ENCODE peak calls at places on chromosomes 3 and 15, in nine cellular contexts. One of them, this sample, is unnamed.

GRCh38 chr15:52731004-52731403 is 51.8 kb upstream of the ATOSA start:
- DNase-seq in T-cell: no peak
- DNase-seq in esophagus muscularis mucosa: no peak
- DNase-seq in immature natural killer cell: no peak
- DNase-seq in A172: no peak
- DNase-seq in activated CD4-positive, alpha-beta T cell treated with anti-CD3 and anti-CD28 coated beads for 4 hours: no peak
- DNase-seq in HT-29: no peak
- DNase-seq in OCI-LY7: no peak
- DNase-seq in natural killer cell treated with Interleukin-12 subunit alpha and Interleukin-12 subunit beta and Interleukin-15 and Interleukin-18, amount 100 ng/mL, for 72 hours: no peak
- DNase-seq in this sample: no peak

GRCh38 chr3:172869356-172869755 is 118.8 kb downstream of the ECT2 start:
- DNase-seq in T-cell: no peak
- DNase-seq in A172: no peak
- DNase-seq in activated CD4-positive, alpha-beta T cell treated with anti-CD3 and anti-CD28 coated beads for 4 hours: no peak
- DNase-seq in OCI-LY7: no peak
- DNase-seq in esophagus muscularis mucosa: no peak
- DNase-seq in natural killer cell treated with Interleukin-12 subunit alpha and Interleukin-12 subunit beta and Interleukin-15 and Interleukin-18, amount 100 ng/mL, for 72 hours: no peak
- DNase-seq in HT-29: peak
- DNase-seq in immature natural killer cell: no peak
- DNase-seq in this sample: no peak

GRCh38 chr3:12985148-12985547 is 88.1 kb downstream of the IQSEC1 start:
- DNase-seq in natural killer cell treated with Interleukin-12 subunit alpha and Interleukin-12 subunit beta and Interleukin-15 and Interleukin-18, amount 100 ng/mL, for 72 hours: no peak
- DNase-seq in esophagus muscularis mucosa: no peak
- DNase-seq in OCI-LY7: no peak
- DNase-seq in immature natural killer cell: no peak
- DNase-seq in A172: no peak
- DNase-seq in HT-29: no peak
- DNase-seq in T-cell: no peak
- DNase-seq in activated CD4-positive, alpha-beta T cell treated with anti-CD3 and anti-CD28 coated beads for 4 hours: no peak
- DNase-seq in this sample: no peak

GRCh38 chr3:188941103-188941502 is 230.7 kb upstream of the TPRG1 start:
- DNase-seq in activated CD4-positive, alpha-beta T cell treated with anti-CD3 and anti-CD28 coated beads for 4 hours: no peak
- DNase-seq in T-cell: no peak
- DNase-seq in HT-29: no peak
- DNase-seq in A172: no peak
- DNase-seq in natural killer cell treated with Interleukin-12 subunit alpha and Interleukin-12 subunit beta and Interleukin-15 and Interleukin-18, amount 100 ng/mL, for 72 hours: no peak
- DNase-seq in immature natural killer cell: no peak
- DNase-seq in OCI-LY7: peak
- DNase-seq in esophagus muscularis mucosa: no peak
- DNase-seq in this sample: no peak

GRCh38 chr3:23779841-23780240 is 25.9 kb upstream of the UBE2E1 start:
- DNase-seq in immature natural killer cell: no peak
- DNase-seq in A172: no peak
- DNase-seq in OCI-LY7: no peak
- DNase-seq in HT-29: no peak
- DNase-seq in natural killer cell treated with Interleukin-12 subunit alpha and Interleukin-12 subunit beta and Interleukin-15 and Interleukin-18, amount 100 ng/mL, for 72 hours: no peak
- DNase-seq in T-cell: no peak
- DNase-seq in esophagus muscularis mucosa: no peak
- DNase-seq in activated CD4-positive, alpha-beta T cell treated with anti-CD3 and anti-CD28 coated beads for 4 hours: no peak
- DNase-seq in this sample: no peak

GRCh38 chr15:76337739-76338554 is 1.4 kb downstream of the ISL2 start:
- DNase-seq in T-cell: no peak
- DNase-seq in A172: no peak
- DNase-seq in esophagus muscularis mucosa: no peak
- DNase-seq in natural killer cell treated with Interleukin-12 subunit alpha and Interleukin-12 subunit beta and Interleukin-15 and Interleukin-18, amount 100 ng/mL, for 72 hours: no peak
- DNase-seq in immature natural killer cell: no peak
- DNase-seq in OCI-LY7: peak
- DNase-seq in HT-29: no peak
- DNase-seq in activated CD4-positive, alpha-beta T cell treated with anti-CD3 and anti-CD28 coated beads for 4 hours: no peak
- DNase-seq in this sample: no peak

GRCh38 chr3:147360936-147361670 is 45.2 kb downstream of the ZIC4 start:
- DNase-seq in esophagus muscularis mucosa: peak
- DNase-seq in OCI-LY7: no peak
- DNase-seq in natural killer cell treated with Interleukin-12 subunit alpha and Interleukin-12 subunit beta and Interleukin-15 and Interleukin-18, amount 100 ng/mL, for 72 hours: no peak
- DNase-seq in HT-29: no peak
- DNase-seq in A172: no peak
- DNase-seq in activated CD4-positive, alpha-beta T cell treated with anti-CD3 and anti-CD28 coated beads for 4 hours: no peak
- DNase-seq in T-cell: no peak
- DNase-seq in immature natural killer cell: no peak
- DNase-seq in this sample: no peak

GRCh38 chr15:90735929-90736328 is 18.8 kb downstream of the BLM start:
- DNase-seq in esophagus muscularis mucosa: no peak
- DNase-seq in OCI-LY7: no peak
- DNase-seq in T-cell: no peak
- DNase-seq in A172: no peak
- DNase-seq in natural killer cell treated with Interleukin-12 subunit alpha and Interleukin-12 subunit beta and Interleukin-15 and Interleukin-18, amount 100 ng/mL, for 72 hours: no peak
- DNase-seq in HT-29: no peak
- DNase-seq in activated CD4-positive, alpha-beta T cell treated with anti-CD3 and anti-CD28 coated beads for 4 hours: no peak
- DNase-seq in immature natural killer cell: no peak
- DNase-seq in this sample: no peak

GRCh38 chr3:49625071-49625470 is 49.1 kb upstream of the APEH start:
- DNase-seq in immature natural killer cell: no peak
- DNase-seq in natural killer cell treated with Interleukin-12 subunit alpha and Interleukin-12 subunit beta and Interleukin-15 and Interleukin-18, amount 100 ng/mL, for 72 hours: no peak
- DNase-seq in activated CD4-positive, alpha-beta T cell treated with anti-CD3 and anti-CD28 coated beads for 4 hours: no peak
- DNase-seq in T-cell: no peak
- DNase-seq in A172: no peak
- DNase-seq in HT-29: no peak
- DNase-seq in esophagus muscularis mucosa: no peak
- DNase-seq in OCI-LY7: no peak
- DNase-seq in this sample: no peak

GRCh38 chr15:74781673-74782595 is at the start of gene CSK:
- DNase-seq in activated CD4-positive, alpha-beta T cell treated with anti-CD3 and anti-CD28 coated beads for 4 hours: peak
- DNase-seq in immature natural killer cell: peak
- DNase-seq in OCI-LY7: peak
- DNase-seq in HT-29: peak
- DNase-seq in T-cell: peak
- DNase-seq in natural killer cell treated with Interleukin-12 subunit alpha and Interleukin-12 subunit beta and Interleukin-15 and Interleukin-18, amount 100 ng/mL, for 72 hours: peak
- DNase-seq in esophagus muscularis mucosa: no peak
- DNase-seq in A172: no peak
- DNase-seq in this sample: no peak

GRCh38 chr3:194711913-194712312 is 26.2 kb downstream of the FAM43A start:
- DNase-seq in activated CD4-positive, alpha-beta T cell treated with anti-CD3 and anti-CD28 coated beads for 4 hours: no peak
- DNase-seq in T-cell: no peak
- DNase-seq in OCI-LY7: no peak
- DNase-seq in A172: peak
- DNase-seq in natural killer cell treated with Interleukin-12 subunit alpha and Interleukin-12 subunit beta and Interleukin-15 and Interleukin-18, amount 100 ng/mL, for 72 hours: no peak
- DNase-seq in immature natural killer cell: no peak
- DNase-seq in esophagus muscularis mucosa: no peak
- DNase-seq in HT-29: peak
- DNase-seq in this sample: peak

GRCh38 chr3:128293930-128294329 is 140.6 kb downstream of the EEFSEC start:
- DNase-seq in T-cell: no peak
- DNase-seq in esophagus muscularis mucosa: no peak
- DNase-seq in activated CD4-positive, alpha-beta T cell treated with anti-CD3 and anti-CD28 coated beads for 4 hours: no peak
- DNase-seq in natural killer cell treated with Interleukin-12 subunit alpha and Interleukin-12 subunit beta and Interleukin-15 and Interleukin-18, amount 100 ng/mL, for 72 hours: no peak
- DNase-seq in A172: no peak
- DNase-seq in OCI-LY7: no peak
- DNase-seq in immature natural killer cell: no peak
- DNase-seq in HT-29: no peak
- DNase-seq in this sample: no peak

GRCh38 chr15:40693904-40694705 is 869 bp upstream of the RAD51 start:
- DNase-seq in natural killer cell treated with Interleukin-12 subunit alpha and Interleukin-12 subunit beta and Interleukin-15 and Interleukin-18, amount 100 ng/mL, for 72 hours: no peak
- DNase-seq in T-cell: no peak
- DNase-seq in A172: no peak
- DNase-seq in activated CD4-positive, alpha-beta T cell treated with anti-CD3 and anti-CD28 coated beads for 4 hours: no peak
- DNase-seq in immature natural killer cell: no peak
- DNase-seq in OCI-LY7: peak
- DNase-seq in HT-29: no peak
- DNase-seq in esophagus muscularis mucosa: no peak
- DNase-seq in this sample: peak

GRCh38 chr15:67551207-67551743 is 8.8 kb downstream of the MAP2K5 start:
- DNase-seq in activated CD4-positive, alpha-beta T cell treated with anti-CD3 and anti-CD28 coated beads for 4 hours: no peak
- DNase-seq in T-cell: no peak
- DNase-seq in immature natural killer cell: no peak
- DNase-seq in HT-29: no peak
- DNase-seq in A172: no peak
- DNase-seq in esophagus muscularis mucosa: no peak
- DNase-seq in natural killer cell treated with Interleukin-12 subunit alpha and Interleukin-12 subunit beta and Interleukin-15 and Interleukin-18, amount 100 ng/mL, for 72 hours: no peak
- DNase-seq in OCI-LY7: no peak
- DNase-seq in this sample: peak

GRCh38 chr3:169430687-169431404 is 232.7 kb downstream of the MECOM start:
- DNase-seq in esophagus muscularis mucosa: no peak
- DNase-seq in T-cell: no peak
- DNase-seq in immature natural killer cell: no peak
- DNase-seq in natural killer cell treated with Interleukin-12 subunit alpha and Interleukin-12 subunit beta and Interleukin-15 and Interleukin-18, amount 100 ng/mL, for 72 hours: no peak
- DNase-seq in activated CD4-positive, alpha-beta T cell treated with anti-CD3 and anti-CD28 coated beads for 4 hours: no peak
- DNase-seq in HT-29: peak
- DNase-seq in OCI-LY7: peak
- DNase-seq in A172: peak
- DNase-seq in this sample: no peak

GRCh38 chr15:30030350-30030749 is 52.4 kb upstream of the GOLGA8J start:
- DNase-seq in immature natural killer cell: no peak
- DNase-seq in natural killer cell treated with Interleukin-12 subunit alpha and Interleukin-12 subunit beta and Interleukin-15 and Interleukin-18, amount 100 ng/mL, for 72 hours: no peak
- DNase-seq in HT-29: peak
- DNase-seq in A172: no peak
- DNase-seq in T-cell: no peak
- DNase-seq in activated CD4-positive, alpha-beta T cell treated with anti-CD3 and anti-CD28 coated beads for 4 hours: no peak
- DNase-seq in OCI-LY7: no peak
- DNase-seq in esophagus muscularis mucosa: no peak
- DNase-seq in this sample: no peak

GRCh38 chr15:35692256-35692867 is 146.4 kb upstream of the DPH6 start:
- DNase-seq in T-cell: no peak
- DNase-seq in A172: peak
- DNase-seq in immature natural killer cell: no peak
- DNase-seq in activated CD4-positive, alpha-beta T cell treated with anti-CD3 and anti-CD28 coated beads for 4 hours: no peak
- DNase-seq in HT-29: no peak
- DNase-seq in natural killer cell treated with Interleukin-12 subunit alpha and Interleukin-12 subunit beta and Interleukin-15 and Interleukin-18, amount 100 ng/mL, for 72 hours: no peak
- DNase-seq in esophagus muscularis mucosa: no peak
- DNase-seq in OCI-LY7: no peak
- DNase-seq in this sample: no peak

GRCh38 chr3:62601238-62601856 is 228.0 kb upstream of the FEZF2 start:
- DNase-seq in HT-29: no peak
- DNase-seq in A172: peak
- DNase-seq in T-cell: no peak
- DNase-seq in esophagus muscularis mucosa: no peak
- DNase-seq in natural killer cell treated with Interleukin-12 subunit alpha and Interleukin-12 subunit beta and Interleukin-15 and Interleukin-18, amount 100 ng/mL, for 72 hours: no peak
- DNase-seq in immature natural killer cell: no peak
- DNase-seq in activated CD4-positive, alpha-beta T cell treated with anti-CD3 and anti-CD28 coated beads for 4 hours: no peak
- DNase-seq in OCI-LY7: no peak
- DNase-seq in this sample: no peak

GRCh38 chr3:177060492-177060891 is 136.8 kb downstream of the TBL1XR1 start:
- DNase-seq in activated CD4-positive, alpha-beta T cell treated with anti-CD3 and anti-CD28 coated beads for 4 hours: no peak
- DNase-seq in T-cell: no peak
- DNase-seq in esophagus muscularis mucosa: no peak
- DNase-seq in OCI-LY7: peak
- DNase-seq in A172: no peak
- DNase-seq in HT-29: no peak
- DNase-seq in natural killer cell treated with Interleukin-12 subunit alpha and Interleukin-12 subunit beta and Interleukin-15 and Interleukin-18, amount 100 ng/mL, for 72 hours: no peak
- DNase-seq in immature natural killer cell: no peak
- DNase-seq in this sample: no peak

GRCh38 chr3:99678023-99678422 is 39.6 kb downstream of the COL8A1 start:
- DNase-seq in immature natural killer cell: no peak
- DNase-seq in T-cell: no peak
- DNase-seq in OCI-LY7: no peak
- DNase-seq in natural killer cell treated with Interleukin-12 subunit alpha and Interleukin-12 subunit beta and Interleukin-15 and Interleukin-18, amount 100 ng/mL, for 72 hours: no peak
- DNase-seq in esophagus muscularis mucosa: no peak
- DNase-seq in HT-29: no peak
- DNase-seq in activated CD4-positive, alpha-beta T cell treated with anti-CD3 and anti-CD28 coated beads for 4 hours: no peak
- DNase-seq in A172: no peak
- DNase-seq in this sample: no peak

GRCh38 chr3:62876064-62876463 is 848 bp upstream of the CADPS start:
- DNase-seq in natural killer cell treated with Interleukin-12 subunit alpha and Interleukin-12 subunit beta and Interleukin-15 and Interleukin-18, amount 100 ng/mL, for 72 hours: no peak
- DNase-seq in HT-29: peak
- DNase-seq in activated CD4-positive, alpha-beta T cell treated with anti-CD3 and anti-CD28 coated beads for 4 hours: no peak
- DNase-seq in esophagus muscularis mucosa: no peak
- DNase-seq in immature natural killer cell: no peak
- DNase-seq in A172: peak
- DNase-seq in T-cell: no peak
- DNase-seq in OCI-LY7: peak
- DNase-seq in this sample: peak

GRCh38 chr3:75144396-75144795 is 519.7 kb upstream of the FRG2C start:
- DNase-seq in natural killer cell treated with Interleukin-12 subunit alpha and Interleukin-12 subunit beta and Interleukin-15 and Interleukin-18, amount 100 ng/mL, for 72 hours: no peak
- DNase-seq in activated CD4-positive, alpha-beta T cell treated with anti-CD3 and anti-CD28 coated beads for 4 hours: no peak
- DNase-seq in esophagus muscularis mucosa: no peak
- DNase-seq in OCI-LY7: no peak
- DNase-seq in A172: no peak
- DNase-seq in T-cell: no peak
- DNase-seq in immature natural killer cell: no peak
- DNase-seq in HT-29: peak
- DNase-seq in this sample: peak

GRCh38 chr3:119585193-119585592 is 5.9 kb downstream of the ADPRH start:
- DNase-seq in A172: no peak
- DNase-seq in immature natural killer cell: no peak
- DNase-seq in HT-29: no peak
- DNase-seq in activated CD4-positive, alpha-beta T cell treated with anti-CD3 and anti-CD28 coated beads for 4 hours: no peak
- DNase-seq in OCI-LY7: no peak
- DNase-seq in natural killer cell treated with Interleukin-12 subunit alpha and Interleukin-12 subunit beta and Interleukin-15 and Interleukin-18, amount 100 ng/mL, for 72 hours: no peak
- DNase-seq in esophagus muscularis mucosa: no peak
- DNase-seq in T-cell: no peak
- DNase-seq in this sample: no peak

This sample was measured in HepG2.